ENCODE peak calls at places on chromosomes 4 and X, in seven cellular contexts. Z, C, A, Y, R, U and G are unnamed samples. For H3K4me1, the result is how much of the 10 kb centered on the place peaks cover.

GRCh38 chr4:55906999-55907398 is 41.7 kb upstream of the CEP135 start:
- DNase-seq in Z (no peak), R (no peak), Y (no peak), A (no peak), C (no peak), U (no peak), G (peak)

GRCh38 chr4:785332-786073 is 40.4 kb downstream of the CPLX1 start:
- DNase-seq in R (peak), U (peak), C (peak), Y (no peak), A (no peak), Z (no peak), G (no peak)

GRCh38 chrX:78595901-78596502 is 63.1 kb downstream of the RTL3 start:
- DNase-seq in A (no peak), Y (peak), U (no peak), C (no peak), R (peak), Z (peak), G (no peak)

GRCh38 chr4:159216834-159217233 is 114.0 kb downstream of the RAPGEF2 start:
- DNase-seq in Z (no peak), C (no peak), A (no peak), R (no peak), Y (peak), U (no peak), G (no peak)

GRCh38 chr4:157223446-157223845 is 2.9 kb downstream of the GRIA2 start:
- DNase-seq in A (no peak), U (no peak), R (no peak), Y (no peak), Z (no peak), C (no peak), G (no peak)

GRCh38 chr4:87144346-87144745 is 76.1 kb downstream of the KLHL8 start:
- DNase-seq in Z (no peak), U (no peak), C (no peak), A (no peak), Y (no peak), R (no peak), G (no peak)

GRCh38 chrX:111009256-111009655 is 86.7 kb upstream of the PAK3 start:
- DNase-seq in A (no peak), U (no peak), R (no peak), Y (no peak), C (no peak), Z (no peak), G (no peak)

GRCh38 chrX:10098235-10098819 is 58.4 kb upstream of the CLCN4 start:
- DNase-seq in A (no peak), Y (no peak), C (no peak), U (no peak), Z (no peak), R (no peak), G (peak)

GRCh38 chr4:88743696-88744095 is 46.1 kb upstream of the NAP1L5 start:
- DNase-seq in C (no peak), Y (no peak), U (no peak), Z (no peak), A (no peak), R (no peak), G (no peak)

GRCh38 chr4:41709844-41710481 is 38.6 kb downstream of the PHOX2B start:
- DNase-seq in Y (no peak), C (no peak), Z (no peak), U (no peak), R (no peak), A (no peak), G (no peak)

GRCh38 chr4:127995776-127996175 is 30.6 kb downstream of the ABHD18 start:
- DNase-seq in C (no peak), R (no peak), Z (no peak), Y (no peak), U (no peak), A (no peak), G (no peak)

GRCh38 chr4:149604827-149605226 is 210.8 kb downstream of the IQCM start:
- DNase-seq in R (no peak), U (no peak), C (no peak), A (no peak), Y (no peak), Z (no peak), G (no peak)
- H3K4me1 ChIP-seq in R (under half), U (under half), C (under half), A (under half), Y (under half), Z (under half), G (under half)

DNA sequence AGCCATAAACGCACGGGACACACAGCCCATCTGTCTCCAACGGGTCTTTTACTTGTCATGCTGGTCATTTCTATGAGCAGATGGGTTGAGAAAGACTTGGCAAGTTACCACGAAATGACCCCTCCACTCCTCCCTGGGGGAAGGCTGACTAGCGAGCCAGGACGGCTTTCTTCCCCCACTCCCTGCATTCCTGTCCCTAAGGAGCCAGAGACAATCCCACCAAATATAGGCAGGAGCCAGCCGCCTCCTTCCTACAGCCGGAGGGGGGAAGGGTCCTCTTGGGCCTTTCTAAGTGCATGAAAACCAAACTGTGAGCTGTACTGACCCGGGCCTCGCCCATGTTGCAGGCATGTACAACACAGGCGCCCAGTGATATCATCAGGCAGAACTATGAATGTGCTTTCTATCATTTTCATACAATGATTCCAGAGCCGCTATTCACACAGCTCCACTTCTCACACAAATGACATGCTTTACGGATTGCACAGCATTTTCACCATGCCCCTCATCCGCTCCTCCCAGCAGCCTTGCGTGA is 28.6 kb downstream of the AFAP1 start:
- DNase-seq in A (peak), Z (peak), R (peak), C (no peak), Y (peak), U (no peak), G (no peak)
- H3K27ac ChIP-seq in A (peak), Z (peak), R (peak), C (peak), Y (peak), U (no peak), G (no peak)

DNA sequence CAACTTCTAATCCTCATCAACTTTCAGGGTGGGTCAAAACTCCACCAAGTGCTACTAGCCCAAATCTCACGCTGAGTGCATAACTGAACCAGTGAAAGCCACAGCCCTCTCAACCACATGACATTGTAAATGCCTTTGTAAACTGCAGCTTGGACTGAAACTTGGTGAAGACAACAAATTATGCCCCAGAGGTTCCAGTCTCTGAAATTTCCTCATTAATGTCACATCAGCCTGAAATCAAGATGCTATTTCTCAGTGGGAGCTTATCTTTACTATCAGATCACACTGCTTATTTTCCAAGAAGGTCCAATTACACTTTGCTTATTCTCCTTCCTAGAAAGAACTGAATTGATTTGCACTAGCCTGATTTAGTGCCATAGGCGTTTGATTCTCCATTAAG is 46.6 kb downstream of the SOWAHB start:
- DNase-seq in A (no peak), R (no peak), Z (no peak), C (no peak), U (no peak), Y (no peak), G (no peak)
- H3K4me3 ChIP-seq in A (no peak), R (no peak), Z (no peak), C (no peak), U (no peak), Y (no peak), G (no peak)

DNA sequence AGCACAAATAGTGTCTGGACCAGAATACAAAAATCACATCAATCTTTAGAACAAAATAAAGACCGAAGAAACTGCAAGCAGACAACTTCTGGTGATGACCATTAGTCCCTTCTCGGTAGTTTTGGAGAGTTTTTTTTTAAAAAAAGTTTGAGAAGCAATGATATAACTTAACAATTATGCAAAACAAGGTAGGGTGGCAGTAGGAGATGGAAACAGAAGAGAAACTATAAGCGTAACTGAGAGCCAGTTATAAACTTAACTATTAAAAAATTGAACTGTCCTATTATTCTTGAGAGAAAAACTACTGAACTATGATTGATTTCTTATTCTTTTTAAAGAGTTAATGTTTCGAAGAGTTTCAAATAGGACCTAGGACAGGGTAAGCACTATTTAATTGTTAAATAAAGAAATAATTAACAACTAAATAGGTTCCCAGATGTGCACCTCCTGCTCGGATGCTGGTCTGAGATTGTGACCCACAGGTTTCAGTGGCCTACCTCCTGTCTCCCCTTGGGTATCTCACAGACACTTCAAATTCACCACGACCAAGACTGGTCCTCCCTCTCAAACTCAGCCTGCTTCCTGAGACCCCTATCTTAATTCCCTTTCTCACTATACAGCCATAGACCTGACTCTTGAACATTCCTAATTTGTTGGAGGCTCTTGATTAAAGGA is 81.3 kb downstream of the LEF1 start:
- DNase-seq in Y (no peak), R (no peak), U (no peak), Z (no peak), C (no peak), A (no peak), G (no peak)
- H3K4me1 ChIP-seq in Y (under half), R (under half), U (under half), Z (under half), C (under half), A (under half), G (under half)

DNA sequence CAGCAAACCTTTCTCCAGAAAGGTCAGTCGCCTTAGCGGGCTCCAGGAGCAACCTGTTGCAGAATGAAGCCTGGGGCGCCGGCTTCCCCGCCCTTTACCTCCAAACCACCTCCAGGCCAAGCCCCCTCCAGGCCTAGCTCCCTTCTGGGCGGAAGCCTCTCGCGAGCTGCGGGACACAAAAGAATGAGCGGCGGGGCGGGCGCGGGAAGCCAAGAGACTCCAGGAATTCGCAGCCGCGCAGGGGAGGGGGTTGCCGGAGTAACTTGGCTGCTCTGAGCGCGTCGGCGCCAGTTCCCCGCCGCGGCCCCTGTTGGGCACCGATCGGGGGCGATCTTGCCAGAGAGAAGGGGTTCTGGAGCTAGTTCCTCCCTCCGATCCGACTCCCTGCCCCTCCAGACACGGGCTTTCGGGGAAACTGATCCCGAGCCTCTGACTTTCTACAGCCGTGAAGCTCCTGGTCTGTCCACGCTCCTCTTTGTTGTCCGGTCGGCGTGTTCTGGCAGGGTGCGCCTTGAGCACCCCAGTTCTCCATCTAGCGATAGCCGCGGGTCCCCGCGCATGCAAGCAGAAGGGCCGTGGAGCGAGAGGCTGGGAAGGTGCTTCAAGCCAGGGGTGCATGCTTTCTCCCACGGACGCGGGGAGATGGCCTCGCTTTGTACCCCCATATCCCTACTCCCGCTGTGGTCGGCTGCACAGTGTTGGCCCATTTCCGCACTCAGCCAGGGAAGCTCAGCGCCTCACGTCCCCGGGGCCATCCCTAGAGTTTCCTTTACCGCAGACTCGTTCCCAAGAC is 1.2 kb downstream of the PROM1 start:
- DNase-seq in Z (no peak), Y (peak), U (peak), C (peak), R (peak), A (no peak), G (no peak)
- H3K27ac ChIP-seq in Z (peak), Y (no peak), U (no peak), C (no peak), R (no peak), A (no peak), G (no peak)

DNA sequence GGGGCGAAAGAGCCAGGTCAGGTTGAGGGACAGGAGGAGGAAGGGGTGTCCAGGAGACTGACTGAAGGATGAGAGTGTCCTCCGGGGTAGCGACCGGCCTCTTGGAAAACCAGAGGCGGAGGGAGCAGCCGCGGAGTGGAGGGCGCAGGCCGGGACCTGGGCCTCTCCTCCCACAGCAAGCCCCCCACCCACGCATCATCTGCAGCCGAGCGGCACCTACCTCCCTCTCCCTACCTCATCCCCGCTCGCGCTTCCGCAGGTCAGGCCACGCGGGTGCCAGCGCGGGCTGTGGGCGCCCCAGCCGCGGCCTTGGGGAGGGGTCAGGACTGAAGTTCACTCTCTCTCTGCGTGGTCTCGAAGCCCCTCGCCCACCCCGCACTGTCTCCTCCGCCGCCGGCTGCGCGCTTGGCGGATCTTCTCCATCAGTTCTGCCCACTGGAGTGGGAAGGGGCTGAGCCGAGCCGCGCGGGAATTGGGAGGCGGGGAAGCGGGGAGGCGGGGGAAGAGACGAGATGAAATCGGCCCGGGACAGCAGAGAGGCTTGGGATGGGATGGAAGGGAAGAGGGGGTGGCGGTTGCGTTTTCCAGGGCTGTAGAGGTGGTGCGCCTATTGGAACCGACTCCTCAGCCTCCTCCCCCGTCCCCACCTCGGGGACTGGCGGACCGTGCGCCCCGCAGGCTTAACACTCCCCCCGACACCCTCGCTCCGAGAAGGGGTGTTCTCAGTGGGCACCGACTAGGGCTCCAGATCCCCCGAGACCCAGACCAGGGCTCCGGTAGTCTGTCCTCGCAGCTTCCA is 1.8 kb downstream of the NLGN4X start:
- DNase-seq in Z (no peak), C (peak), Y (peak), R (peak), A (no peak), U (peak), G (no peak)
- H3K4me3 ChIP-seq in Z (peak), C (no peak), Y (peak), R (peak), A (peak), U (no peak), G (no peak)

DNA sequence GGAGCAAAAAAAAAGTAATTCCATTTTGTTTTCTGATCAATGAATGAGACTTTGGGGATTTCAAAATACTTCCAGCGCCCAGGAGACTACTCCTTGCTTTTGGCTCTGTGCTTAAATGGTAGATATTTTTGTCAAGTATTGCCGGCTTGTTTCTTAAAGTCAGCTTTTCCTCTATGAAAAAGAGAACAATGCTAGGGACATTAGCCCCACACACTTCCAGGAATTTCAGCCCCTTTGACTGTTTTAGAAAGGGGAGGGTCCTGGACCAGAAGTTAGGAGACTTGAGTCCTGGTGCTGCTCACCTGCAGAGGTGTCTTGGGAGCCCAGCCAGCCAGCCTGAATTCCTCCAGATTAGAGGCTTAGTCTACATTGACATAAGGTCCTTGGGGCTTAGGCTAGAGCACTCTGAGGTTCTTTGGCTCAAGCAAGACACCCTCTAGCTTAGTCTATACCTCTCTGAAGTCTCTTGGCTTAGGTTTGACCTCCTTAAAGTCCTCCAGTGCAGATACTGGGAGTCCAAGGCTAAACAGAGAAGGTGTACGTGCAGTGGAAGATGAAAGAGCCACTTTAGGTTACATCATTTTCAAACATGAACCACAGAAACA is 1.6 kb upstream of the SETD7 start:
- DNase-seq in C (no peak), U (no peak), Z (no peak), Y (no peak), R (peak), A (no peak), G (no peak)
- H3K4me1 ChIP-seq in C (half or more), U (under half), Z (under half), Y (under half), R (under half), A (under half), G (half or more)

GRCh38 chr4:188372856-188373255 is 233.6 kb downstream of the TRIML1 start:
- DNase-seq in Z (no peak), R (peak), Y (no peak), C (no peak), U (no peak), A (no peak), G (no peak)

GRCh38 chr4:188370781-188371180 is 231.5 kb downstream of the TRIML1 start:
- DNase-seq in Z (no peak), U (no peak), R (no peak), A (no peak), C (no peak), Y (no peak), G (no peak)

GRCh38 chr4:188374870-188375269 is 235.6 kb downstream of the TRIML1 start:
- DNase-seq in Y (no peak), Z (no peak), A (no peak), U (no peak), R (no peak), C (no peak), G (no peak)

GRCh38 chr4:188372051-188372450 is 232.8 kb downstream of the TRIML1 start:
- DNase-seq in C (no peak), U (no peak), Y (no peak), Z (no peak), A (no peak), R (no peak), G (no peak)
- H3K27ac ChIP-seq in C (no peak), U (no peak), Y (no peak), Z (no peak), A (no peak), R (no peak), G (no peak)

DNA sequence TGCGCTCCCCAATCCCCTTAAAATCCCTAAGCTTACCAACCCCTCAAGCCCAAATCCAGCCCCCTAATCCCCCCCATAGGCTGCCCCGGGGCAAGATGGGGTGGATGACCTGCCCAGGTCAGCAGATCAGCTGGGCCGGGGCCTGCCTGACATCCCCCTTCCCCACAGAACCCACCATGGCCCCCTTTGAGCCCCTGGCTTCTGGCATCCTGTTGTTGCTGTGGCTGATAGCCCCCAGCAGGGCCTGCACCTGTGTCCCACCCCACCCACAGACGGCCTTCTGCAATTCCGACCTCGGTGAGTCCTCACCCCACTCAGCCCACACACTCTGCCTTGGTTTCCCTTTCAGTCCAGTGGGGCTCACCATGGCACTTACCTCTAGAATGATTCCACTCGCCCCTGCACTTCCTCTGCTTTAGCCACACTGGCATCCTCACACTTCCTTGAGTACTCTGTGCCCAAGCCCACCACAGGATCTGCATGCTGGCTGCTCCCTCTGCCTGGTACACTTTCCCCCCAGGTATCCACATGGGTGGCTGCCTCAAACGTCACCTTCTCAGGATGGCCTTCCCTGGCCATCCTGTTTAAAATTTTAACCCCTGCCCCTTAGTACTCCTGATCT is 1.1 kb downstream of the TIMP1 start:
- DNase-seq in R (no peak), A (no peak), C (no peak), U (no peak), Z (no peak), Y (no peak), G (no peak)
- H3K4me3 ChIP-seq in R (no peak), A (peak), C (no peak), U (peak), Z (peak), Y (no peak), G (no peak)